ENCODE peak calls at places on chromosome 6, in seven cellular contexts. G is heart left ventricle, Y is heart right ventricle, N is pancreas, P is hepatocyte, Q is cardiac muscle cell, C is IMR-90. I is an unnamed sample. For H3K4me1, the result is how much of the 10 kb centered on the place peaks cover.

GRCh38 chr6:31541059-31541657 is 645 bp downstream of the DDX39B start:
- DNase-seq in C (peak), P (peak), N (peak), Y (peak), G (peak), Q (peak), I (peak)

GRCh38 chr6:47308674-47309325 is 905 bp downstream of the TNFRSF21 start:
- DNase-seq in N (peak), C (peak), G (peak), P (peak), Y (peak), Q (peak), I (peak)

GRCh38 chr6:153947817-153948447 is 91.1 kb upstream of the OPRM1 start:
- DNase-seq in Q (peak), C (no peak), G (no peak), P (peak), Y (peak), N (no peak), I (no peak)

GRCh38 chr6:37783831-37784584 is 35.5 kb upstream of the ZFAND3 start:
- DNase-seq in Q (peak), G (no peak), P (peak), N (peak), Y (no peak), C (no peak), I (no peak)

GRCh38 chr6:27582928-27583725 is 110.2 kb upstream of the ZNF184 start:
- DNase-seq in G (no peak), Y (no peak), C (peak), P (peak), N (no peak), Q (peak), I (peak)

GRCh38 chr6:116513224-116513875 is 1.9 kb downstream of the CALHM5 start:
- DNase-seq in Y (no peak), C (no peak), P (no peak), G (no peak), N (no peak), Q (no peak), I (no peak)

GRCh38 chr6:150887978-150888563 is 22.6 kb downstream of the MTHFD1L start:
- DNase-seq in G (no peak), C (no peak), Q (no peak), N (no peak), Y (no peak), P (no peak), I (no peak)

GRCh38 chr6:73585566-73586415 is 65.0 kb upstream of the EEF1A1 start:
- DNase-seq in G (peak), P (peak), Y (peak), Q (peak), C (peak), N (no peak), I (peak)

GRCh38 chr6:44431118-44431725 is 43.7 kb downstream of the CDC5L start:
- DNase-seq in N (no peak), Q (peak), P (peak), Y (peak), C (peak), G (peak), I (no peak)

GRCh38 chr6:62891065-62891647 is 320.1 kb upstream of the FKBP1C start:
- DNase-seq in Y (no peak), C (no peak), P (peak), Q (peak), G (no peak), N (no peak), I (peak)

GRCh38 chr6:113293106-113293505 is 564.0 kb upstream of the MARCKS start:
- DNase-seq in N (no peak), P (no peak), G (no peak), Y (no peak), Q (no peak), C (no peak), I (no peak)

GRCh38 chr6:153965996-153966395 is 73.0 kb upstream of the OPRM1 start:
- DNase-seq in C (no peak), Y (no peak), P (no peak), Q (no peak), G (no peak), N (no peak), I (no peak)

GRCh38 chr6:57013501-57013900 is 33.0 kb upstream of the KIAA1586 start:
- DNase-seq in P (peak), C (peak), N (no peak), Q (no peak), G (no peak), Y (no peak), I (no peak)

GRCh38 chr6:167781066-167781767 is 45.5 kb upstream of the AFDN start:
- DNase-seq in G (no peak), P (peak), Q (no peak), C (no peak), Y (no peak), N (no peak), I (no peak)

GRCh38 chr6:28673800-28674671 is 148.4 kb downstream of the GPX5 start:
- DNase-seq in G (no peak), P (peak), N (no peak), Y (no peak), Q (peak), C (peak), I (peak)

GRCh38 chr6:166478782-166479592 is 96.2 kb upstream of the MPC1 start:
- DNase-seq in N (no peak), P (no peak), G (no peak), C (no peak), Y (no peak), Q (no peak), I (no peak)

GRCh38 chr6:136745300-136745699 is 47.0 kb downstream of the MAP3K5 start:
- DNase-seq in Q (no peak), G (no peak), C (no peak), N (no peak), Y (no peak), P (no peak), I (no peak)

GRCh38 chr6:152112503-152113261 is 305.2 kb downstream of the ESR1 start:
- DNase-seq in C (no peak), G (peak), P (no peak), Y (peak), N (peak), Q (no peak), I (peak)

GRCh38 chr6:30782425-30783014 is 38.2 kb upstream of the IER3 start:
- DNase-seq in G (no peak), Q (no peak), Y (no peak), P (no peak), N (no peak), C (peak), I (no peak)

GRCh38 chr6:37456816-37457560 is 24.0 kb downstream of the CMTR1 start:
- DNase-seq in G (no peak), Y (no peak), C (peak), N (no peak), P (no peak), Q (no peak), I (no peak)

DNA sequence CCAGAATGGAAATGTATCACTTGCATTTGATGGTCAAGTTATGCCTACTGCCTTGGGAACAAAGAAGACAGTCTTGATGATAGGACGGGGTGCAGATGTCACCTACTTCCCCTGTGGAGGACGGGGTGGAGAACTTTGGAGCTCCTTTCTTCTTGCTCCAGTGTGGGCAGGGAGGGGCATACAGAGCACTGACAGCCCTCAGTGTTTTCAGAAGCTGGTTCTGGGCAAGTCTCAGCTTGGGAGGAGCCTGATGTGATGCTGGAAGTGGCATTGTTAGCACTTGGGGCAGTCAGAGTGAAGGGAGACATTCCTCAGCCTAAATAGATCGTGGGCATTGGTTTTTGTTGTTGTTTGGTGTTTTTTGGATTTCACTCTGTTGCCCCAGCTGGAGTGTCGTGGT is 59.7 kb downstream of the SYNJ2 start:
- DNase-seq in Y (no peak), P (no peak), Q (no peak), C (no peak), G (no peak), N (no peak), I (no peak)
- H3K4me1 ChIP-seq in Y (half or more), P (half or more), Q (under half), C (under half), G (half or more), N (under half), I (under half)

GRCh38 chr6:159461998-159462397 is 231.0 kb downstream of the SOD2 start:
- DNase-seq in N (no peak), Q (no peak), Y (no peak), P (no peak), G (no peak), C (no peak), I (no peak)
- TF ChIP-seq CTCF in N (no peak), Q (no peak), Y (no peak), P (no peak), G (no peak), C (no peak), I (no peak)

GRCh38 chr6:16438677-16439615 is 200.6 kb downstream of the GMPR start:
- DNase-seq in P (no peak), G (no peak), Y (peak), Q (peak), N (no peak), C (peak), I (no peak)
- H3K4me1 ChIP-seq in P (under half), G (under half), Y (under half), Q (under half), N (under half), C (under half), I (under half)

GRCh38 chr6:10413850-10414765 is 766 bp downstream of the TFAP2A start:
- DNase-seq in C (no peak), G (no peak), N (no peak), Y (no peak), P (peak), Q (no peak), I (no peak)

GRCh38 chr6:10415593-10416480 is 963 bp upstream of the TFAP2A start:
- DNase-seq in P (no peak), N (no peak), Q (no peak), C (no peak), G (no peak), Y (no peak), I (peak)

GRCh38 chr6:10412948-10413849 is 1.7 kb downstream of the TFAP2A start:
- DNase-seq in G (no peak), N (peak), Y (no peak), Q (no peak), P (peak), C (no peak), I (peak)

GRCh38 chr6:10416516-10416862 is 1.6 kb upstream of the TFAP2A start:
- DNase-seq in N (no peak), G (no peak), C (no peak), Q (no peak), Y (no peak), P (no peak), I (no peak)

DNA sequence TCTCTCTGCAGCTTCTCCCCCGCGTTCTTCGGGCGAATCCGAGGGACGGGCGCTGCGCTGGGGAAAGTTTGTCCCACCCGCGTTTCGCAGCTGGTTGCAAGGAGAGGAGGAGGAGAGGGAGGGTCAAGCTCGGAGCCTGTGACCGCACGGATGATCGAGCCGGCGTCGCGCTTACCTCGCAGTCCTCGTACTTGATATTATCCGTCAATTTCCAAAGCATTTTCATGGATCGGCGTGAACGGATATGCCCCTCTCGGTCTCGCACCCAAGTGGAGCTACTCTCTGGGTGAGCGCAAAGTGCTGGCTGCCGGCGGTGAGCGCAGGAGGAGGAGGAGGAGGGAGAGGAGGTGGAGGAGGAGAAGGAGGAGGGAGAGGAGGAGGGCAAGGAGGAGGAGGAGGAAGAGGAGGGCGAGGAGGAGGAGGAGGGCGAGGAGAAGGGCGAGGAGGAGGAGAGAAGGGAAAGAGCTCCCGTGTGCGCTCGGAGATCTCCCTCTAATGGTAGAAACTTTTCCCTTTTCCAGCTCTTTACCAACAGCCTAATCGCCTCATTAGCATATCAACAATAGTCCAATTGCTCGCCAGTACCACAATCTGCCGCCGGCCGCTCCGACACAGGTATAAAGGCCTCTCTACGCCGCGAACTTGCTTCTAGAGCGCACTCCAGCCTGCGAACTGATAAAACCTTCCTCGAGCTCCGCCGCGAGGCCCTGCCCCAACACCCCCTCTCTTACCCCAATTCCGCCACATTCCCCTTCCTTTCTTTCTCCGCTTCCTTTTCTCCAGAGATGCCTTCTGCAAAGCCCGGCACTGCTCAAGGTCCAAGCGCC is at the start of gene TFAP2A:
- DNase-seq in P (peak), N (no peak), G (no peak), C (peak), Q (no peak), Y (no peak), I (no peak)
- TF ChIP-seq CTCF in P (peak), N (no peak), G (no peak), C (peak), Q (peak), Y (no peak), I (no peak)

DNA sequence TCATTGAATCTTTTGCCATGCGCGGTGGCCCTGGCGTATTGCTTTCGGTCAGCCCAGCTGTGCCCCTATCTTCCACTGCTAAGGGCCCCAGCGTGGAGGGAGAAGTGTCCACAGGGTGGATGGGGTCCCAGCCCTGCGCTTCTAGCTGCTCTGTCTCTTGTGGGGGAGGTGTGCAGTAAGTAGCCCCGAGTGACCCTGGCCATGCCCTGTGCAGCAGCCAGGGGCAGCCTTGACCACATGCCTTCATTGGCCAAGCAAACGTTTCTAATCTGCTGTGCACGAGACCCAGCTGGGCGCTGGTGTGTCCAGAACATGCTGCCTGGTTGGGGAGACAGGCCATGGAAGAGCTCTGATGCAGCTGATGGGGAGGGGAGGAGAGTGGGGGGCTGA is 13.6 kb downstream of the TMEM181 start:
- DNase-seq in Y (no peak), G (no peak), Q (no peak), C (no peak), P (no peak), N (no peak), I (no peak)
- H3K4me1 ChIP-seq in Y (under half), G (under half), Q (under half), C (under half), P (under half), N (under half), I (under half)

DNA sequence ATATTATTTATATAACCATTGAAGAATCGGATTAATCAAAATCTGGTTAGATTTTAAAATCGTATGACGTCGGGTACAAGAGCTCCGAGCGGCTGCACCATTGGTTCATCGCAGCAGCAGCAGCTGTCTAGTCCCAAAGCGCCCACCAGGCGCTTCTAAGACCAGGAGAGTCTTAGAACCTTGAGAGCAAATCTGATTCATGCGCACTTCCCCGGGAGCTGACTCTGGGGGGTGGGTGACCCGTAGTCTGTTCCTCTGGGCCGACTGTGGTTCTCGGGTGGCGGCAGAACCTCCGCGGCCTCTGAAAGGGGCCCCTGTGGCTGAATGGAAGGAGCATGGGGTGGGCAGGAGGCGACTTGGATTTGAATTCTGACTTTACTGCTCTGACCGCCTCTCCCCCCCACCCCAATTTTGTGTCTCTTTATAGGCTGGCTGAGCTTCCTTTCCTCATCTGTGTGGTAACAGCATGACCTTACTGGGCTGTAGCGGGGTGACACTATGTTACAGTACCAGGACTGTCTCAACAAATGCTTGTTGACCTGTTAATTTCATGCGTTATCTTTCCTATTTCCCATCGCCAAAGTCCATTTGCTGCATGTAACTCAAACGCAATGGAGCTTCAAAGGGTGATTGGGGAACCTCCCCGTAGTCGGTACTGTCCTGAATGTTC is 119.7 kb downstream of the RTN4IP1 start:
- DNase-seq in C (no peak), G (no peak), P (no peak), N (no peak), Y (no peak), Q (peak), I (no peak)
- TF ChIP-seq CTCF in C (no peak), G (no peak), P (no peak), N (no peak), Y (no peak), Q (peak), I (no peak)

DNA sequence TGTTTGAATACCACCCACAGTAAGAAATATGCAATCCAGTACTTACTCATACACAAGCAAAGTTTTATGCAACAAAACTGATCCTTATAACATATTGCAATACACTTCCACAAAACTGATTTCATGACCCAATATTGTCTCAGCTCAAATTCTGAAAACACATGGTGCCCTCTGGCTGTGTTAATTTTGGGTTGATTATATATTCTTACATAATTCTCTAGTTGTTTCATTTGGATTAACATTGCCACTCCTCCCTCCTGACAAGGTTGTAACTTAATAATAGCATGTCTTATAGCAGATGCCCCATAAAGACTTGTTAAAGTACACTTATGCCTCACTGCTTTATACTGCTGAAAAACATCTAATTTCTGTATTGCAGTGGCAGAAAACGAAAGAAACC is 73.0 kb upstream of the TULP1 start:
- DNase-seq in P (no peak), Y (no peak), C (no peak), N (no peak), G (no peak), Q (no peak), I (no peak)
- H3K4me1 ChIP-seq in P (under half), Y (under half), C (under half), N (under half), G (half or more), Q (under half), I (under half)